ENCODE peak calls at places on chromosomes 16 and 17, in seven cellular contexts. One of them, this sample, is unnamed. For H3K4me1, the result is how much of the 10 kb centered on the place peaks cover.

GRCh38 chr16:54462151-54462651 is 175.6 kb upstream of the IRX3 start:
- DNase-seq in ovary: no peak
- DNase-seq in transverse colon: no peak
- DNase-seq in adrenal gland: no peak
- DNase-seq in A549: no peak
- DNase-seq in gastrocnemius medialis: no peak
- DNase-seq in esophagus squamous epithelium: no peak
- DNase-seq in this sample: no peak

GRCh38 chr17:21278304-21279197 is 6.0 kb upstream of the MAP2K3 start:
- DNase-seq in ovary: no peak
- DNase-seq in transverse colon: peak
- DNase-seq in adrenal gland: no peak
- DNase-seq in A549: no peak
- DNase-seq in gastrocnemius medialis: peak
- DNase-seq in esophagus squamous epithelium: no peak
- DNase-seq in this sample: no peak

GRCh38 chr16:11003141-11003540 is 58.8 kb downstream of the CLEC16A start:
- DNase-seq in ovary: no peak
- DNase-seq in transverse colon: no peak
- DNase-seq in adrenal gland: no peak
- DNase-seq in A549: no peak
- DNase-seq in gastrocnemius medialis: no peak
- DNase-seq in esophagus squamous epithelium: no peak
- DNase-seq in this sample: no peak

GRCh38 chr16:54305066-54305465 is 18.5 kb upstream of the IRX3 start:
- DNase-seq in ovary: no peak
- DNase-seq in transverse colon: no peak
- DNase-seq in adrenal gland: no peak
- DNase-seq in A549: no peak
- DNase-seq in gastrocnemius medialis: no peak
- DNase-seq in esophagus squamous epithelium: no peak
- DNase-seq in this sample: no peak

GRCh38 chr16:85541619-85542547 is 71.2 kb upstream of the GSE1 start:
- DNase-seq in ovary: peak
- DNase-seq in transverse colon: no peak
- DNase-seq in adrenal gland: no peak
- DNase-seq in A549: no peak
- DNase-seq in gastrocnemius medialis: no peak
- DNase-seq in esophagus squamous epithelium: no peak
- DNase-seq in this sample: no peak

GRCh38 chr17:79792984-79793923 is 3.6 kb downstream of the CBX8 start:
- DNase-seq in ovary: no peak
- DNase-seq in transverse colon: no peak
- DNase-seq in adrenal gland: no peak
- DNase-seq in A549: peak
- DNase-seq in gastrocnemius medialis: no peak
- DNase-seq in esophagus squamous epithelium: no peak
- DNase-seq in this sample: no peak

GRCh38 chr16:78195868-78196267 is 96.4 kb downstream of the WWOX start:
- DNase-seq in ovary: no peak
- DNase-seq in transverse colon: no peak
- DNase-seq in adrenal gland: no peak
- DNase-seq in A549: no peak
- DNase-seq in gastrocnemius medialis: no peak
- DNase-seq in esophagus squamous epithelium: no peak
- DNase-seq in this sample: no peak

GRCh38 chr16:56311208-56312027 is 113.9 kb downstream of the AMFR start:
- DNase-seq in ovary: no peak
- DNase-seq in transverse colon: no peak
- DNase-seq in adrenal gland: no peak
- DNase-seq in A549: no peak
- DNase-seq in gastrocnemius medialis: no peak
- DNase-seq in esophagus squamous epithelium: no peak
- DNase-seq in this sample: no peak

GRCh38 chr16:3698941-3699340 is 18.4 kb downstream of the TRAP1 start:
- DNase-seq in ovary: no peak
- DNase-seq in transverse colon: no peak
- DNase-seq in adrenal gland: no peak
- DNase-seq in A549: no peak
- DNase-seq in gastrocnemius medialis: no peak
- DNase-seq in esophagus squamous epithelium: no peak
- DNase-seq in this sample: no peak

GRCh38 chr17:72590882-72591499 is 470.2 kb downstream of the SOX9 start:
- DNase-seq in ovary: no peak
- DNase-seq in transverse colon: no peak
- DNase-seq in adrenal gland: no peak
- DNase-seq in A549: peak
- DNase-seq in gastrocnemius medialis: no peak
- DNase-seq in esophagus squamous epithelium: no peak
- DNase-seq in this sample: no peak

GRCh38 chr17:32382526-32383223 is 32.7 kb downstream of the ZNF207 start:
- DNase-seq in ovary: no peak
- DNase-seq in transverse colon: no peak
- DNase-seq in adrenal gland: no peak
- DNase-seq in A549: no peak
- DNase-seq in gastrocnemius medialis: no peak
- DNase-seq in esophagus squamous epithelium: no peak
- DNase-seq in this sample: no peak
- TF ChIP-seq POLR2A in ovary: no peak
- TF ChIP-seq POLR2A in transverse colon: no peak
- TF ChIP-seq POLR2A in adrenal gland: no peak
- TF ChIP-seq POLR2A in A549: no peak
- TF ChIP-seq POLR2A in gastrocnemius medialis: no peak
- TF ChIP-seq POLR2A in esophagus squamous epithelium: no peak
- TF ChIP-seq POLR2A in this sample: no peak

GRCh38 chr17:78170692-78171590 is 2.6 kb downstream of the SYNGR2 start:
- DNase-seq in ovary: no peak
- DNase-seq in transverse colon: no peak
- DNase-seq in adrenal gland: no peak
- DNase-seq in A549: no peak
- DNase-seq in gastrocnemius medialis: no peak
- DNase-seq in esophagus squamous epithelium: no peak
- DNase-seq in this sample: no peak

GRCh38 chr17:78173025-78173715 is 4.8 kb downstream of the SYNGR2 start:
- DNase-seq in ovary: peak
- DNase-seq in transverse colon: peak
- DNase-seq in adrenal gland: peak
- DNase-seq in A549: no peak
- DNase-seq in gastrocnemius medialis: peak
- DNase-seq in esophagus squamous epithelium: no peak
- DNase-seq in this sample: no peak

GRCh38 chr17:78174332-78174869 is 6.0 kb downstream of the SYNGR2 start:
- DNase-seq in ovary: peak
- DNase-seq in transverse colon: peak
- DNase-seq in adrenal gland: peak
- DNase-seq in A549: no peak
- DNase-seq in gastrocnemius medialis: peak
- DNase-seq in esophagus squamous epithelium: no peak
- DNase-seq in this sample: peak

GRCh38 chr17:78174870-78175642 is 6.7 kb downstream of the SYNGR2 start:
- DNase-seq in ovary: no peak
- DNase-seq in transverse colon: peak
- DNase-seq in adrenal gland: no peak
- DNase-seq in A549: no peak
- DNase-seq in gastrocnemius medialis: peak
- DNase-seq in esophagus squamous epithelium: no peak
- DNase-seq in this sample: no peak

GRCh38 chr17:78172284-78173024 is 4.1 kb downstream of the SYNGR2 start:
- DNase-seq in ovary: peak
- DNase-seq in transverse colon: peak
- DNase-seq in adrenal gland: no peak
- DNase-seq in A549: no peak
- DNase-seq in gastrocnemius medialis: peak
- DNase-seq in esophagus squamous epithelium: no peak
- DNase-seq in this sample: peak
- H3K4me1 ChIP-seq in ovary: under half
- H3K4me1 ChIP-seq in transverse colon: half or more
- H3K4me1 ChIP-seq in adrenal gland: under half
- H3K4me1 ChIP-seq in A549: under half
- H3K4me1 ChIP-seq in gastrocnemius medialis: half or more
- H3K4me1 ChIP-seq in esophagus squamous epithelium: half or more
- H3K4me1 ChIP-seq in this sample: half or more

GRCh38 chr17:50261051-50261915 is 13.0 kb upstream of the TMEM92 start:
- DNase-seq in ovary: no peak
- DNase-seq in transverse colon: no peak
- DNase-seq in adrenal gland: no peak
- DNase-seq in A549: no peak
- DNase-seq in gastrocnemius medialis: no peak
- DNase-seq in esophagus squamous epithelium: no peak
- DNase-seq in this sample: no peak

GRCh38 chr17:50257574-50258224 is 16.6 kb upstream of the TMEM92 start:
- DNase-seq in ovary: peak
- DNase-seq in transverse colon: no peak
- DNase-seq in adrenal gland: no peak
- DNase-seq in A549: no peak
- DNase-seq in gastrocnemius medialis: no peak
- DNase-seq in esophagus squamous epithelium: no peak
- DNase-seq in this sample: no peak

GRCh38 chr17:50260501-50260911 is 13.8 kb upstream of the TMEM92 start:
- DNase-seq in ovary: peak
- DNase-seq in transverse colon: no peak
- DNase-seq in adrenal gland: no peak
- DNase-seq in A549: no peak
- DNase-seq in gastrocnemius medialis: no peak
- DNase-seq in esophagus squamous epithelium: no peak
- DNase-seq in this sample: no peak

GRCh38 chr17:50258647-50259483 is 15.4 kb upstream of the TMEM92 start:
- DNase-seq in ovary: peak
- DNase-seq in transverse colon: no peak
- DNase-seq in adrenal gland: no peak
- DNase-seq in A549: no peak
- DNase-seq in gastrocnemius medialis: no peak
- DNase-seq in esophagus squamous epithelium: no peak
- DNase-seq in this sample: no peak

DNA sequence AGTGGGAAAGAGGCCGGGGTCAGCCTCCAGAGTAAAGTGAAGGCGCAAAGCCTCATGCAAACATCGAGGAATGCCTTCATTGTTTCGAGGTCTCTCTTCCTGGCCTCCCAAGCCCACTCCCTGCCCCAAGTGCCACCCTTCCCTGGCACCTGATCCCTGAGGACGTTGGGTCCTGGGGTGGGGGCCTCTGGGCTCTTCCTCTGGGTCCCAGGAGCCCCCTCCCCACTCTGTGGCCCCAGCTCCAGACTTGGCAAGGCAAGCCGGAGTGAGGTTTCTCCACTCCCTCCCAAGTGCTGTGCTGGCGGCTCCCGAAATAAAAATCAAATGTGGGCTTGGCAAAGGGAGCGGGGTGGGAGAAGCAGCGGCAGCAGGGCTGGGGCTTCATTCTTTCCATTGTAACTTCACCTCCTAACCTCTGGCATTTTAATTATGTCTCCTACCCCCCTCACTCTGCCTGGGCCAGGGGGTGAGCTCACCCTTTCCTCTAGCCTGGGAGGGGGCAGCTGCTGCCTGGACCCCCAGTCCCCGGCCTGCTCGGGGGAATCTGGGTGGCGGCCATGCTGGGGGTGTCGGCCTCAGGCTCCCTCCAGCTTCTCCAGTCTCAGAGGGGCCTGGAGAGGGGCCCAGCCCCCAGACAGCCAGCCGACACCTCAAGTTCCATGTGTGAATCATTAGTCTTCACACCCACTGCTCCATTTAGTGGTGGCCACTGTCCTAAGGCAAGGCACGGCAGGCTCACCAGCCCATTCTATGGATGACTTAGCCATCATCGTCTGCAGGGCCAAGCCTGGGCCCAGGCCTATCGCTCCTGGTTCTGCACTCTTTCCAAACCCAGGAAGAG is 14.6 kb upstream of the TMEM92 start:
- DNase-seq in ovary: peak
- DNase-seq in transverse colon: no peak
- DNase-seq in adrenal gland: no peak
- DNase-seq in A549: no peak
- DNase-seq in gastrocnemius medialis: no peak
- DNase-seq in esophagus squamous epithelium: no peak
- DNase-seq in this sample: no peak
- H3K27ac ChIP-seq in ovary: peak
- H3K27ac ChIP-seq in transverse colon: peak
- H3K27ac ChIP-seq in adrenal gland: no peak
- H3K27ac ChIP-seq in A549: no peak
- H3K27ac ChIP-seq in gastrocnemius medialis: no peak
- H3K27ac ChIP-seq in esophagus squamous epithelium: peak
- H3K27ac ChIP-seq in this sample: peak

GRCh38 chr17:10803830-10804498 is at the start of gene TMEM238L:
- DNase-seq in ovary: no peak
- DNase-seq in transverse colon: peak
- DNase-seq in adrenal gland: no peak
- DNase-seq in A549: no peak
- DNase-seq in gastrocnemius medialis: no peak
- DNase-seq in esophagus squamous epithelium: no peak
- DNase-seq in this sample: no peak
- TF ChIP-seq POLR2A in ovary: no peak
- TF ChIP-seq POLR2A in transverse colon: peak
- TF ChIP-seq POLR2A in adrenal gland: no peak
- TF ChIP-seq POLR2A in A549: no peak
- TF ChIP-seq POLR2A in gastrocnemius medialis: no peak
- TF ChIP-seq POLR2A in esophagus squamous epithelium: no peak
- TF ChIP-seq POLR2A in this sample: no peak

DNA sequence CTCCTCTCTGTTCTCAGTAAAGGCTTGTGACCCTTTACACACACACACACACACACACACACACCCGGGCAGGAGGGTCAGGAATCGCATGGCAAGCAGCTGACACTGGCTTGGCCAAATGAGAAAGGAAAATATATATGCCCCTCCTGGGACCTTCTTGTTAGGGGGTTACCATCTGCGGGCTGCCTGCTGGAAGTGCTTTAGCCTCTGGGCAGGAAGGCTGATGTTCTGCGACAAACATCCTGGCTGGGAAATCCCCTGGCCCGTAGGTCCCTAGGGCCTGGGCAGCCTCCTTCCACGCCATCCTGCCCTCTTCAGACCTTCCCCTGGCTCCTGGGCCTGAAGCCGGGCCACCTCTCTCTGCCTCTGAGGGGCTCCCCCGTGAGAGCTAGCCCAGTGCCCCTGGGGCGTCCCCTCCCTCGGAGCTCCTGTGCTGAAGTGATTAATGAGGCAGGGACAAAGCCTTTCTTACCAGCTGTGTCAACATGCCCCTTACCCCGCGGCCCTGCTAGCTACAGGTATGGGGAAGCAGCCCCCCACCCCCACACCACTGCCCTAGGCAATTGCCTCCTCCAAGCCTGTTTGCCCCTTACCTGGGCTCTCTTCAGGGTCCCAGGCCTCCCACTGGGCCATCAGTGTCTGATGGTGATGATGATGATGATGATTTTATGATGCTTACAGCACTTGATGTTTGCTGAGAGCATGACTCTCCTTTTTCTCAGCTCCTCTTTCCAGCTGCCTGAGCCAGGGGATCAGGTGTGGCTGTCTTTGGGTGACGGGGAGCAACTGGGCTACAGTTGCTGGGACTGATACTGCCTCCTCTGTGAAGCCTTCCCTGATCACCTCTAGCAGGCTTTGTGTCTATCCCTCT is 32.8 kb upstream of the ETV4 start:
- DNase-seq in ovary: no peak
- DNase-seq in transverse colon: no peak
- DNase-seq in adrenal gland: no peak
- DNase-seq in A549: no peak
- DNase-seq in gastrocnemius medialis: no peak
- DNase-seq in esophagus squamous epithelium: no peak
- DNase-seq in this sample: no peak
- H3K4me1 ChIP-seq in ovary: under half
- H3K4me1 ChIP-seq in transverse colon: under half
- H3K4me1 ChIP-seq in adrenal gland: under half
- H3K4me1 ChIP-seq in A549: under half
- H3K4me1 ChIP-seq in gastrocnemius medialis: under half
- H3K4me1 ChIP-seq in esophagus squamous epithelium: under half
- H3K4me1 ChIP-seq in this sample: under half

GRCh38 chr16:87844374-87844733 is 25.0 kb downstream of the SLC7A5 start:
- DNase-seq in ovary: peak
- DNase-seq in transverse colon: no peak
- DNase-seq in adrenal gland: no peak
- DNase-seq in A549: no peak
- DNase-seq in gastrocnemius medialis: no peak
- DNase-seq in esophagus squamous epithelium: no peak
- DNase-seq in this sample: no peak
- H3K27ac ChIP-seq in ovary: no peak
- H3K27ac ChIP-seq in transverse colon: no peak
- H3K27ac ChIP-seq in adrenal gland: no peak
- H3K27ac ChIP-seq in A549: peak
- H3K27ac ChIP-seq in gastrocnemius medialis: peak
- H3K27ac ChIP-seq in esophagus squamous epithelium: peak
- H3K27ac ChIP-seq in this sample: peak

This sample was measured in testis.